ENCODE peak calls at places on chromosome 9, in five cellular contexts. B is AG09309, C is tibial artery, I is heart right ventricle, P is suprapubic skin. S is an unnamed sample.

GRCh38 chr9:101387871-101388506 is 3.2 kb upstream of the BAAT start:
- DNase-seq in B (no peak), C (no peak), I (no peak), P (no peak), S (no peak)

GRCh38 chr9:21565137-21565536 is 83.0 kb upstream of the IFNE start:
- DNase-seq in B (no peak), C (no peak), I (no peak), P (no peak), S (no peak)

GRCh38 chr9:71863652-71864051 is 47.3 kb downstream of the ABHD17B start:
- DNase-seq in B (no peak), C (no peak), I (no peak), P (no peak), S (no peak)

GRCh38 chr9:110455860-110456259 is 118.2 kb upstream of the TXNDC8 start:
- DNase-seq in B (no peak), C (no peak), I (no peak), P (no peak), S (no peak)

GRCh38 chr9:99948896-99949295 is 42.4 kb downstream of the STX17 start:
- DNase-seq in B (no peak), C (no peak), I (no peak), P (no peak), S (no peak)

GRCh38 chr9:108412755-108413154 is 443.0 kb downstream of the ACTL7B start:
- DNase-seq in B (no peak), C (no peak), I (no peak), P (no peak), S (no peak)

GRCh38 chr9:6049798-6050197 is 34.4 kb upstream of the RANBP6 start:
- DNase-seq in B (no peak), C (no peak), I (no peak), P (no peak), S (no peak)

GRCh38 chr9:113497051-113497450 is 33.5 kb downstream of the RGS3 start:
- DNase-seq in B (no peak), C (no peak), I (no peak), P (no peak), S (no peak)

GRCh38 chr9:132572921-132573320 is 9.5 kb upstream of the BARHL1 start:
- DNase-seq in B (no peak), C (no peak), I (no peak), P (no peak), S (no peak)

GRCh38 chr9:80467632-80468031 is 895.9 kb downstream of the TLE4 start:
- DNase-seq in B (no peak), C (no peak), I (no peak), P (no peak), S (no peak)

GRCh38 chr9:95363051-95363841 is 45.7 kb upstream of the FANCC start:
- DNase-seq in B (no peak), C (no peak), I (no peak), P (no peak), S (no peak)

GRCh38 chr9:76181020-76181641 is 213.1 kb downstream of the RFK start:
- DNase-seq in B (peak), C (no peak), I (no peak), P (no peak), S (no peak)

GRCh38 chr9:81370096-81370495 is 319.3 kb downstream of the TLE1 start:
- DNase-seq in B (no peak), C (no peak), I (no peak), P (no peak), S (no peak)

GRCh38 chr9:108836771-108837170 is 19.0 kb downstream of the ACTL7B start:
- DNase-seq in B (no peak), C (no peak), I (no peak), P (no peak), S (no peak)

GRCh38 chr9:79976501-79977444 is 405.0 kb downstream of the TLE4 start:
- DNase-seq in B (no peak), C (no peak), I (no peak), P (no peak), S (no peak)

GRCh38 chr9:124390812-124391658 is 24.2 kb downstream of the PSMB7 start:
- DNase-seq in B (no peak), C (no peak), I (no peak), P (no peak), S (no peak)

GRCh38 chr9:117860849-117861248 is 156.6 kb downstream of the TLR4 start:
- DNase-seq in B (no peak), C (no peak), I (no peak), P (no peak), S (no peak)

GRCh38 chr9:122005597-122005996 is 87.5 kb downstream of the TTLL11 start:
- DNase-seq in B (peak), C (no peak), I (no peak), P (no peak), S (no peak)

GRCh38 chr9:133967024-133967741 is 24.9 kb downstream of the VAV2 start:
- DNase-seq in B (no peak), C (no peak), I (no peak), P (no peak), S (no peak)

GRCh38 chr9:137788561-137789294 is 88.9 kb upstream of the CACNA1B start:
- DNase-seq in B (no peak), C (no peak), I (no peak), P (no peak), S (no peak)

GRCh38 chr9:37036237-37037136 is 2.4 kb upstream of the PAX5 start:
- DNase-seq in B (no peak), C (no peak), I (peak), P (no peak), S (no peak)

GRCh38 chr9:23825700-23826099 is 340 bp downstream of the ELAVL2 start:
- DNase-seq in B (no peak), C (no peak), I (no peak), P (no peak), S (no peak)

GRCh38 chr9:4815381-4815956 is 22.7 kb downstream of the RCL1 start:
- DNase-seq in B (no peak), C (no peak), I (no peak), P (no peak), S (no peak)

GRCh38 chr9:36864491-36865410 is 169.3 kb downstream of the PAX5 start:
- DNase-seq in B (no peak), C (no peak), I (no peak), P (no peak), S (no peak)

GRCh38 chr9:126609191-126609590 is 4.5 kb upstream of the LMX1B start:
- DNase-seq in B (no peak), C (no peak), I (no peak), P (no peak), S (no peak)

GRCh38 chr9:96169488-96169887 is 132.5 kb downstream of the HSD17B3 start:
- DNase-seq in B (no peak), C (no peak), I (peak), P (no peak), S (no peak)

GRCh38 chr9:93480728-93481324 is 27.4 kb upstream of the FAM120AOS start:
- DNase-seq in B (no peak), C (no peak), I (no peak), P (no peak), S (no peak)

GRCh38 chr9:114282926-114283325 is 40.0 kb upstream of the ORM1 start:
- DNase-seq in B (peak), C (peak), I (no peak), P (peak), S (no peak)

GRCh38 chr9:93291536-93292287 is 107.8 kb downstream of the WNK2 start:
- DNase-seq in B (no peak), C (no peak), I (no peak), P (no peak), S (no peak)

GRCh38 chr9:99919930-99920329 is 13.5 kb downstream of the STX17 start:
- DNase-seq in B (no peak), C (no peak), I (no peak), P (no peak), S (no peak)

GRCh38 chr9:36258170-36258988 is at the start of gene GNE:
- DNase-seq in B (peak), C (peak), I (peak), P (peak), S (peak)

GRCh38 chr9:2859776-2860379 is 16.0 kb upstream of the PUM3 start:
- DNase-seq in B (no peak), C (no peak), I (peak), P (no peak), S (no peak)

GRCh38 chr9:38138276-38138675 is 69.2 kb upstream of the SHB start:
- DNase-seq in B (no peak), C (no peak), I (no peak), P (no peak), S (no peak)

GRCh38 chr9:136630662-136630992 is 32.1 kb upstream of the EGFL7 start:
- DNase-seq in B (no peak), C (no peak), I (no peak), P (no peak), S (no peak)

GRCh38 chr9:136631038-136632000 is 31.4 kb upstream of the EGFL7 start:
- DNase-seq in B (peak), C (peak), I (peak), P (no peak), S (no peak)

GRCh38 chr9:136629001-136629878 is 33.5 kb upstream of the EGFL7 start:
- DNase-seq in B (no peak), C (no peak), I (no peak), P (no peak), S (no peak)

GRCh38 chr9:136628287-136628686 is 34.4 kb upstream of the EGFL7 start:
- DNase-seq in B (no peak), C (no peak), I (no peak), P (no peak), S (no peak)

GRCh38 chr9:136629879-136630661 is 32.6 kb upstream of the EGFL7 start:
- DNase-seq in B (no peak), C (no peak), I (peak), P (no peak), S (no peak)
- H3K4me3 ChIP-seq in B (no peak), C (no peak), I (no peak), P (no peak), S (no peak)

DNA sequence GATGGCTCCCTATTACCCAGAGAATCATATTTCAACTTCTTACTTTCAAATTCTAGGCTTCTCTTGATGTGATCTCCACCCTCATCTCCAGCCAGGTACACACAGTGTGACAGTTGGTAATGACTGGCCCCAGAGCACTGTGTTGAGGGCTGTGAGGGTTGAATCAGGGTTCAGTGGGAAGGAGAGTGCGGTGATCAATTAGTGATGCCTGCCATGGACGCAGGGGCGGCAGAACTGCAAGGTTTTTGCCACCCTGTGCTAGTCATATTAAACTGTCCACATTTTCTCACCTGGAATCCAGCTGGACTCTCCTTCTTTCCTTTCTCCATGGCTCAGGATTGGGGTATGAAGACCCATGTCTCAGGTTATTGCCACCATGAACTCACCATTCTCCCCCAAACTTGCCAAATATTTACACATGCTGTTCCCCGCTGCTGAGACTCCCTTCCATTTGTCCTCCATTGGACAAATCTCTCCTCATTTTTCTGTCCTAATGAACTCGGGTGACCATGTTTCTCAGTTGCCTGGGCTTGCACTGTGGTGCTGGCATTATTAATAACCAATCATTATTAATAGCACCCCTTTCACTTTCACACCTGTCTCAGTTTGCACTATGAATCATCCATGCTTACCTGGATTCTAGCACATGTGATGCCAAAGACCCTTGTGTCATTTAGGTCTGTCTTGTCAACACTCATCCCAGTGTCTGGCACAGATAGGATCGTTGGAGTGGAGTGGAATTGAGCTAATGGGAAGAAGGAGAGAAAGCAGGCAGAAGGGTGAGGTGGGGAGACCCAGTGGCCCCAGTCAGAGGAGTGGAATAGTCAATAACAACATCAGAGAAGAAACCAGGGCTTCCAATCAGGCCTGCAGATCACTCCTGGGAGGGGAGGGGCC is 33.9 kb upstream of the CRB2 start:
- DNase-seq in B (no peak), C (no peak), I (no peak), P (no peak), S (no peak)
- H3K4me3 ChIP-seq in B (no peak), C (no peak), I (no peak), P (no peak), S (no peak)

GRCh38 chr9:127965953-127966352 is 14.8 kb downstream of the EEIG1 start:
- DNase-seq in B (no peak), C (no peak), I (no peak), P (no peak), S (no peak)
- H3K4me3 ChIP-seq in B (no peak), C (peak), I (no peak), P (peak), S (no peak)

DNA sequence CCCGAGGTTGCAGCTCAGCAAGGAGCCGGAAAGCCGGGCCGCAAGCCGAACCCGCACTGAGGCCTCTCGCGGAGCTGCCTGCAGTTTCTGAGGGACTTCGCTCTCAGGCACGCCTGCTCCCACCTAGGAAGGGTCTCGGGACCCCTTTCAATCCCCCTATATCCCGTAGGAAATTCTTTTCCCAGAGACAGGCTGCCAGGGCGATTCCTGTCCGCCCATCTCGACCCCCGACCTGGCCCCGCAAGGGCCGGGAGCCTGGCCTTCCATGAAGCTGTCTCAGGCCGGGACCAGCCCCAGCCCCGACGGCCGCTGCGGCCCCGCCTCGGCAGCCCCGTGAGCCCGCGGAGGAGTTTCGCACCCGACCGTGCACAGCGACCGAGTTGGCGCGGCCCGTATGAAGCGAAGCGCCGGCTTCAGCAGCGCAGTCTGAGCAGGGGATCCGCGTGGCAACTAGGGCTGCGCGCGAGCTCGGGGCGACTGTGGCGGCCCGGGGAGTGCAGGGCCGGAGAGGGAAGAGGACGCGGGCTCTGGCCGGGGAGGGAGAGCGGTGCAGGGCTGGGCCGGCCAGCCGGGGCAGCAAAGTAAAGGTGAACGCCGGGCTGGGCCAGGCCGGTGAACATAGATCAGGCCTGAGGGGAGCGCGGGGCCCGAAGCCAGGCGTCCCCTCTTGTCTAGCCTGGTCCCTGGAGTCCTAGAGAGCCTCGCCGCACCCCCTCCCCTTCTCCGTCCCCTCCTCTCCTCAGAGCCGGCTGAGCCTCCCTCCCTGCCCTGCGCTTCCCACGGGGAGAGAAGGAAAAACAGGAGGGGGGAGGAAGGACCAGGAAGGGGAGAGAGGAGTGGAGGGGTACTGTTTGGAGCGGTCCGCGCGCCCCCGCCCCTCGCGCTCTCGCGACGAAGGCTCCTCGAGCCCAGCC is 879 bp upstream of the PRDM12 start:
- DNase-seq in B (no peak), C (no peak), I (no peak), P (no peak), S (no peak)
- H3K4me3 ChIP-seq in B (no peak), C (no peak), I (no peak), P (peak), S (peak)

GRCh38 chr9:89036383-89036782 is 45.1 kb downstream of the S1PR3 start:
- DNase-seq in B (no peak), C (no peak), I (no peak), P (no peak), S (no peak)
- H3K4me3 ChIP-seq in B (no peak), C (no peak), I (no peak), P (no peak), S (no peak)

DNA sequence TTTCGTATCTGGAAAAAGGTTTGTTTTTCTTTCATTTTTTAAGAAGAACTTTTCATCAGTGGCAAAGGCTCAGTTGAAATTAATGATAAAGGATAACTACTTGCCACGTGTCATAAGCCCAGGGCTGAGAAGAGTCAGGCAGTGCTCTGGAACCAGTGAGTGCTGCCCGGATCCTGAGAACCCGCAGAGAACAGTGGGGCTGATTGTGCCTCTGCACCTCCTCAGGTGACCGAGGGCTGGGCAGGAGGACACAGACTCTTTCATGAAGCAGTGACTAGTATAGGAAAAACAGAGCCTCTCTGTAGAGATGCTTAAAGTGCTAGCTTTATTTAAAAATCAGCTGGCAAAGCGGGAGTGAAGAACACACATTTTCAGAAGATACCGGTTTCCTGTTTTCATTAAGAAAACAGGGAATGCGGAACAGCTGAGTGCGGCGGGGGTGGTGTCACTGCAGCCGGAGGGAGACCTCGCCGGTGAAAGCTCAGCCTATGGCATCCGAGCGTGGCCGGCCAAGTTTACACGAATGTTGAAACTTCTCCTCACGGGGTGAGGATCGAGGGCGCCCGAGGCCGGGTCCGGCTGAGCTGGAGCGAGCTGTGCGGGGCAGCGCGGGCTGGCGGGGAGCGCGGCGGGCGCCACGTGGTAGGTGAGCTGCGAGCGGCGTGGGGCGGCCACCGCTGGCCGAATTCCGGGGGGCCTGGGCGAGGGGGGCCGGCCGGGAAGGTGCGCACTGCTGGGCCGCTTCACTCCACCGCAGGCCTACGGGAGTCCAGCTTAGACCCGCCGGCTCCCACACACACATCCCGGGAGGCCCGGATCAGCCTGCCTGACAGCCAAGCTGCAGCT is 134.7 kb upstream of the DMRT1 start:
- DNase-seq in B (no peak), C (peak), I (peak), P (peak), S (no peak)
- H3K4me3 ChIP-seq in B (peak), C (peak), I (peak), P (peak), S (peak)